ENCODE peak calls at places on chromosomes 7 and 10, in five cellular contexts. K, X, R, B and F are unnamed samples.

GRCh38 chr7:118153551-118154177 is 30.3 kb upstream of the LSM8 start:
- DNase-seq in K (peak), X (peak), R (peak), B (peak), F (peak)

GRCh38 chr10:81817611-81818160 is 57.3 kb upstream of the NRG3 start:
- DNase-seq in K (no peak), X (no peak), R (no peak), B (no peak), F (no peak)

GRCh38 chr7:147013820-147014219 is 897.2 kb downstream of the CNTNAP2 start:
- DNase-seq in K (no peak), X (no peak), R (no peak), B (no peak), F (no peak)

GRCh38 chr7:155609185-155609584 is 35.3 kb upstream of the RBM33 start:
- DNase-seq in K (no peak), X (no peak), R (no peak), B (no peak), F (no peak)

GRCh38 chr7:122864838-122865237 is 21.4 kb downstream of the CADPS2 start:
- DNase-seq in K (no peak), X (no peak), R (no peak), B (no peak), F (no peak)

GRCh38 chr7:11221931-11222330 is 248.3 kb downstream of the PHF14 start:
- DNase-seq in K (no peak), X (no peak), R (no peak), B (no peak), F (no peak)

GRCh38 chr10:11430421-11431275 is 180.8 kb downstream of the USP6NL start:
- DNase-seq in K (no peak), X (no peak), R (no peak), B (no peak), F (no peak)

GRCh38 chr7:3301831-3302618 is 973 bp downstream of the SDK1 start:
- DNase-seq in K (peak), X (peak), R (peak), B (no peak), F (peak)

GRCh38 chr10:115129752-115130151 is 36.6 kb downstream of the ATRNL1 start:
- DNase-seq in K (peak), X (peak), R (peak), B (peak), F (peak)

GRCh38 chr7:152640829-152641228 is 35.1 kb downstream of the XRCC2 start:
- DNase-seq in K (no peak), X (no peak), R (no peak), B (no peak), F (no peak)

GRCh38 chr7:66429498-66430163 is 199.1 kb upstream of the KCTD7 start:
- DNase-seq in K (no peak), X (peak), R (no peak), B (no peak), F (no peak)

GRCh38 chr7:151348970-151349369 is 7.4 kb downstream of the NUB1 start:
- DNase-seq in K (no peak), X (no peak), R (no peak), B (no peak), F (no peak)

GRCh38 chr7:33781167-33781566 is 124.2 kb upstream of the BMPER start:
- DNase-seq in K (no peak), X (no peak), R (no peak), B (no peak), F (no peak)

GRCh38 chr7:140425718-140426117 is 21.9 kb downstream of the RAB19 start:
- DNase-seq in K (no peak), X (no peak), R (no peak), B (no peak), F (no peak)

GRCh38 chr7:26189000-26189539 is 11.5 kb downstream of the HNRNPA2B1 start:
- DNase-seq in K (no peak), X (no peak), R (no peak), B (no peak), F (no peak)

GRCh38 chr7:67738-68395 is 124.5 kb upstream of the FAM20C start:
- DNase-seq in K (peak), X (peak), R (no peak), B (no peak), F (peak)

GRCh38 chr7:56125831-56126230 is 9.6 kb upstream of the NUPR2 start:
- DNase-seq in K (no peak), X (no peak), R (no peak), B (no peak), F (no peak)

GRCh38 chr10:101816375-101816773 is 1.9 kb downstream of the OGA start:
- DNase-seq in K (no peak), X (no peak), R (peak), B (no peak), F (no peak)

GRCh38 chr10:78657622-78658165 is 411.1 kb upstream of the ZMIZ1 start:
- DNase-seq in K (peak), X (peak), R (peak), B (peak), F (peak)

GRCh38 chr7:66529889-66530615 is 98.6 kb upstream of the KCTD7 start:
- DNase-seq in K (peak), X (no peak), R (peak), B (no peak), F (peak)

GRCh38 chr10:129744134-129744895 is 219.8 kb downstream of the EBF3 start:
- DNase-seq in K (no peak), X (no peak), R (no peak), B (no peak), F (no peak)

GRCh38 chr10:34655286-34656170 is 159.6 kb downstream of the PARD3 start:
- DNase-seq in K (peak), X (peak), R (peak), B (peak), F (peak)

GRCh38 chr10:94293344-94293743 is 69.4 kb downstream of the NOC3L start:
- DNase-seq in K (no peak), X (no peak), R (peak), B (no peak), F (no peak)

GRCh38 chr7:26440253-26440992 is 148.8 kb downstream of the SNX10 start:
- DNase-seq in K (no peak), X (no peak), R (no peak), B (no peak), F (no peak)

GRCh38 chr10:79090134-79090803 is 21.5 kb downstream of the ZMIZ1 start:
- DNase-seq in K (no peak), X (peak), R (no peak), B (no peak), F (no peak)

GRCh38 chr7:145331076-145331475 is 495.2 kb upstream of the TPK1 start:
- DNase-seq in K (peak), X (no peak), R (no peak), B (no peak), F (peak)

GRCh38 chr7:2405601-2406345 is 2.4 kb downstream of the CHST12 start:
- DNase-seq in K (no peak), X (no peak), R (no peak), B (no peak), F (no peak)

GRCh38 chr7:1944619-1945210 is 274.6 kb downstream of the ELFN1 start:
- DNase-seq in K (no peak), X (no peak), R (no peak), B (no peak), F (no peak)

GRCh38 chr10:71127773-71128172 is 84.6 kb upstream of the UNC5B start:
- DNase-seq in K (no peak), X (no peak), R (no peak), B (no peak), F (no peak)

GRCh38 chr7:138569418-138569817 is 109.4 kb downstream of the TRIM24 start:
- DNase-seq in K (no peak), X (no peak), R (no peak), B (no peak), F (no peak)

GRCh38 chr7:67341153-67341768 is 344.6 kb downstream of the TYW1 start:
- DNase-seq in K (no peak), X (no peak), R (no peak), B (no peak), F (no peak)

GRCh38 chr10:110864662-110865140 is 7.0 kb upstream of the PDCD4 start:
- DNase-seq in K (no peak), X (no peak), R (peak), B (no peak), F (no peak)

GRCh38 chr7:120729300-120729699 is 128.6 kb downstream of the TSPAN12 start:
- DNase-seq in K (no peak), X (no peak), R (peak), B (no peak), F (no peak)

GRCh38 chr7:44959433-44959951 is 19.3 kb downstream of the MYO1G start:
- DNase-seq in K (no peak), X (no peak), R (peak), B (no peak), F (no peak)

GRCh38 chr7:4633012-4633411 is 49.1 kb upstream of the FOXK1 start:
- DNase-seq in K (peak), X (peak), R (peak), B (peak), F (no peak)
- TF ChIP-seq EZH2phosphoT487 in K (no peak), X (no peak), R (no peak), B (no peak), F (no peak)

GRCh38 chr10:125062244-125063208 is 97.8 kb downstream of the CTBP2 start:
- DNase-seq in K (no peak), X (no peak), R (no peak), B (no peak), F (no peak)

GRCh38 chr10:125061557-125062243 is 98.7 kb downstream of the CTBP2 start:
- DNase-seq in K (no peak), X (no peak), R (no peak), B (no peak), F (no peak)

GRCh38 chr10:125060038-125060437 is 100.3 kb downstream of the CTBP2 start:
- DNase-seq in K (no peak), X (no peak), R (peak), B (no peak), F (no peak)

GRCh38 chr10:125060486-125060850 is 99.9 kb downstream of the CTBP2 start:
- DNase-seq in K (no peak), X (no peak), R (peak), B (no peak), F (peak)

DNA sequence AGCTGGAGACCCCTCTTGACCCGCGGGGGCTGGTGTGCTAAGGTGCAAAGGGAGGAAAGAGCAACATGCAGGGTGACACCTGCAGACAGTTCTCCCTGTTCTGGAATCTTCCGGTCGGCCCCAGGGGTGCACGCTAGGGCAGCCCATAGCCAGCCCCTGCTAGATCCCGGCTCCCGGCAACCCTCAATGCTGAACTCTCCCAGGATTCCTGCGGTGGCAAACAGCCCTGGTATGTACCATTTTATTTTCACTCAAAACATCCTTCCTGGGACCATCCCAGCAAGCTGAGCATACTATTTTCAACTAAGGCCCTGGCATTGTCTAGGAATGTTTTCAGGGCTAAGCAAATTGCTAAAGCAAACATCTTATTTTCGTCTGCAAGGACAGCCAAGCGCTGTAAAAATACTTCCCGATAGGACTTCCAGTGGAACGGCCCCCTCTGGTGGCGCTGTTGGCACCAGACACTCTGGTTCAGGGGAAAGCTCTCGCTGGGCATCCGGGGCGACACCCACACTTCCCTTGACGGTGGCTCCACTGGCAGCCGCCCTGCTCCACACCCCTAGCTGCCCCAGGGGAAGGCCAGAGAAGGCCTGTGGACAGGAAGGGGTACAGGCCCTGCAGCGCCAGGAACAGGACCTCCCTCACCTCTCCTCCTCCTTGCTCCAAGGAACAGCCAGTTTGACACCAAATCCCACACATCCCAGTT is 99.4 kb downstream of the CTBP2 start:
- DNase-seq in K (peak), X (peak), R (peak), B (peak), F (peak)
- TF ChIP-seq EZH2phosphoT487 in K (no peak), X (no peak), R (no peak), B (no peak), F (no peak)

GRCh38 chr7:127392566-127393369 is at the start of gene ZNF800:
- DNase-seq in K (peak), X (peak), R (peak), B (peak), F (peak)
- TF ChIP-seq EZH2phosphoT487 in K (no peak), X (no peak), R (no peak), B (no peak), F (no peak)

DNA sequence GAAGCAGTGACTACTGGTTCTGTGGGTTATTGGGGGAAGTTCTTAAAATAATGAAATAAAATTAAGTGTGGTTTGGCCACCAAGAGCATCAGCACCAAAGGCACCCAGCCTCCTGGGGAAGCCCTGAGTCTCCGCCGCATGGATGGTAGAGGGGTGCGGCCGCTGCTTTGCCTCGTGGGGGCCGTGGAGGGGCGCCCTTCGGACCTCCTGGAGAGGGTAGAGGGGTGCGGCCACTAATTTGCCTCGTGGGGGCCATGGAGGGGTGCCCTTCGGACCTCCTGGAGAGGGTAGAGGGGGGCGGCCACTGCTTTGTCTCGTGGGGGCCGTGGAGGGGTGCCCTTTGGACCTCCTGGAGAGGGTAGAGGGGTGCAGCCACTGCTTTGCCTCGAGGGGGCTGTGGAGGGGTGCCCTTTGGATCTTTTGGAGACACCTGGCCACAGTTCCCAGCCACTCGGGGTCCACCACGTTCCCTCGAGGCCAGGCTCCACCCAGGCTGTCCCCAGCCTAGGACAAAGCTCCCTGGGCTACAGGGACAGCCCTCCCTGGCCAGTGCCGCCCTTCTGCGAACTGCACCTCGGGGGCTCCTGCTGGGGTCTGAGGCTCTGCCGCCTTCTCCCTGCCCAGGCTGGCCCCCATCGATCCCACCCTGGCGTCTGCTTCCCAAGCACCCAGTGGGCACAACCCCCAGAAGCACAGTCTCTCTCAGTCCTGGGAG is 535.1 kb downstream of the PTPRN2 start:
- DNase-seq in K (no peak), X (no peak), R (no peak), B (no peak), F (no peak)
- TF ChIP-seq EZH2phosphoT487 in K (no peak), X (no peak), R (no peak), B (no peak), F (no peak)

GRCh38 chr7:94205529-94205928 is 189.2 kb upstream of the COL1A2 start:
- DNase-seq in K (no peak), X (no peak), R (no peak), B (no peak), F (no peak)
- TF ChIP-seq EZH2phosphoT487 in K (no peak), X (no peak), R (no peak), B (no peak), F (no peak)

DNA sequence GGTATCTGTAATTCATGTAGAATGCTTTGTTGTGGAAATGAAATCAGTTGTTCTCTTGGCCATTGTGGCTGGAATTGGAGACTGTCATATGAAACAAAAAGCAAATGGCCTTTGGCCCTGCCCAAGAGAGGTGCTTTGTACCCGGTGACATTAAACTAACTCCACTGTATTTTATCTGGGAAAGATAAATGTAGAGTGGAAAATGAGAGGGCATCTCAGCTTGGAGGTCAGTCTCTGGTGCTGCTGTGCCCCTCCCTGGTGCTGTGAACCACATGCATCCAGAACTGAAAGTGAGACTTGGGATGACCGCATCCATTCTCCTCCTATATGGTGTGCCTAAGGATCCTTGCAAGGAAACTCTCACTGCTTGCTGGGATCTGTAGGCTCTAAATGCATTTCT is 75.4 kb downstream of the CDK1 start:
- DNase-seq in K (no peak), X (no peak), R (no peak), B (no peak), F (no peak)
- TF ChIP-seq EZH2phosphoT487 in K (no peak), X (no peak), R (no peak), B (no peak), F (no peak)

GRCh38 chr7:114264029-114264428 is 150.6 kb upstream of the FOXP2 start:
- DNase-seq in K (no peak), X (no peak), R (peak), B (no peak), F (no peak)
- TF ChIP-seq EZH2phosphoT487 in K (no peak), X (no peak), R (no peak), B (no peak), F (no peak)